ENCODE peak calls at places on chromosomes 4 and X, in nine cellular contexts. One of them, this sample, is unnamed.

GRCh38 chr4:8355306-8355705 is 85.2 kb downstream of the ACOX3 start:
- DNase-seq in cardiac fibroblast: no peak
- DNase-seq in upper lobe of left lung: no peak
- DNase-seq in A549: no peak
- DNase-seq in trophoblast cell: peak; percentile 42
- DNase-seq in OCI-LY7: no peak
- DNase-seq in CD8-positive, alpha-beta T cell: no peak
- DNase-seq in fibroblast of mammary gland: no peak
- DNase-seq in HFF-Myc: no peak
- DNase-seq in this sample: no peak

GRCh38 chrX:31036895-31037294 is 34.9 kb downstream of the FTHL17 start:
- DNase-seq in cardiac fibroblast: peak; percentile 66
- DNase-seq in upper lobe of left lung: peak; percentile 64
- DNase-seq in A549: peak; percentile 10
- DNase-seq in trophoblast cell: peak; percentile 17
- DNase-seq in OCI-LY7: peak; percentile 54
- DNase-seq in CD8-positive, alpha-beta T cell: no peak
- DNase-seq in fibroblast of mammary gland: peak; percentile 58
- DNase-seq in HFF-Myc: peak; percentile 29
- DNase-seq in this sample: no peak

GRCh38 chrX:136112286-136112685 is 35.0 kb upstream of the FHL1 start:
- DNase-seq in cardiac fibroblast: no peak
- DNase-seq in upper lobe of left lung: no peak
- DNase-seq in A549: no peak
- DNase-seq in trophoblast cell: no peak
- DNase-seq in OCI-LY7: no peak
- DNase-seq in CD8-positive, alpha-beta T cell: no peak
- DNase-seq in fibroblast of mammary gland: no peak
- DNase-seq in HFF-Myc: no peak
- DNase-seq in this sample: no peak

GRCh38 chrX:124507276-124507675 is 160.9 kb downstream of the SH2D1A start:
- DNase-seq in cardiac fibroblast: no peak
- DNase-seq in upper lobe of left lung: no peak
- DNase-seq in A549: no peak
- DNase-seq in trophoblast cell: no peak
- DNase-seq in OCI-LY7: no peak
- DNase-seq in CD8-positive, alpha-beta T cell: no peak
- DNase-seq in fibroblast of mammary gland: peak; percentile 11
- DNase-seq in HFF-Myc: no peak
- DNase-seq in this sample: no peak

GRCh38 chrX:113297456-113297855 is 456.8 kb upstream of the AMOT start:
- DNase-seq in cardiac fibroblast: peak; percentile 36
- DNase-seq in upper lobe of left lung: no peak
- DNase-seq in A549: no peak
- DNase-seq in trophoblast cell: no peak
- DNase-seq in OCI-LY7: no peak
- DNase-seq in CD8-positive, alpha-beta T cell: no peak
- DNase-seq in fibroblast of mammary gland: peak; percentile 35
- DNase-seq in HFF-Myc: no peak
- DNase-seq in this sample: no peak

GRCh38 chr4:1476140-1476513 is 69.9 kb upstream of the NKX1-1 start:
- DNase-seq in cardiac fibroblast: no peak
- DNase-seq in upper lobe of left lung: no peak
- DNase-seq in A549: no peak
- DNase-seq in trophoblast cell: no peak
- DNase-seq in OCI-LY7: no peak
- DNase-seq in CD8-positive, alpha-beta T cell: no peak
- DNase-seq in fibroblast of mammary gland: no peak
- DNase-seq in HFF-Myc: no peak
- DNase-seq in this sample: no peak

GRCh38 chr4:1058997-1059665 is 47.7 kb downstream of the FGFRL1 start:
- DNase-seq in cardiac fibroblast: no peak
- DNase-seq in upper lobe of left lung: no peak
- DNase-seq in A549: no peak
- DNase-seq in trophoblast cell: no peak
- DNase-seq in OCI-LY7: no peak
- DNase-seq in CD8-positive, alpha-beta T cell: no peak
- DNase-seq in fibroblast of mammary gland: no peak
- DNase-seq in HFF-Myc: no peak
- DNase-seq in this sample: no peak

GRCh38 chr4:102638621-102639020 is 122.1 kb downstream of the MANBA start:
- DNase-seq in cardiac fibroblast: no peak
- DNase-seq in upper lobe of left lung: no peak
- DNase-seq in A549: no peak
- DNase-seq in trophoblast cell: no peak
- DNase-seq in OCI-LY7: no peak
- DNase-seq in CD8-positive, alpha-beta T cell: no peak
- DNase-seq in fibroblast of mammary gland: no peak
- DNase-seq in HFF-Myc: no peak
- DNase-seq in this sample: no peak

GRCh38 chrX:119694601-119695534 is 1.9 kb upstream of the SEPTIN6 start:
- DNase-seq in cardiac fibroblast: no peak
- DNase-seq in upper lobe of left lung: no peak
- DNase-seq in A549: no peak
- DNase-seq in trophoblast cell: no peak
- DNase-seq in OCI-LY7: peak; percentile 57
- DNase-seq in CD8-positive, alpha-beta T cell: no peak
- DNase-seq in fibroblast of mammary gland: no peak
- DNase-seq in HFF-Myc: no peak
- DNase-seq in this sample: no peak

GRCh38 chr4:78552398-78553396 is 1.1 kb downstream of the ANXA3 start:
- DNase-seq in cardiac fibroblast: peak; percentile 43
- DNase-seq in upper lobe of left lung: no peak
- DNase-seq in A549: peak; percentile 46
- DNase-seq in trophoblast cell: peak; percentile 94
- DNase-seq in OCI-LY7: no peak
- DNase-seq in CD8-positive, alpha-beta T cell: no peak
- DNase-seq in fibroblast of mammary gland: no peak
- DNase-seq in HFF-Myc: no peak
- DNase-seq in this sample: no peak
- H3K4me3 ChIP-seq in cardiac fibroblast: no peak overlapping the region
- H3K4me3 ChIP-seq in upper lobe of left lung: peak overlapping the region; percentile 14
- H3K4me3 ChIP-seq in A549: peak overlapping the region; percentile 69
- H3K4me3 ChIP-seq in trophoblast cell: peak overlapping the region; percentile 87
- H3K4me3 ChIP-seq in OCI-LY7: no peak overlapping the region
- H3K4me3 ChIP-seq in CD8-positive, alpha-beta T cell: no peak overlapping the region
- H3K4me3 ChIP-seq in fibroblast of mammary gland: no peak overlapping the region
- H3K4me3 ChIP-seq in HFF-Myc: peak overlapping the region; percentile 45
- H3K4me3 ChIP-seq in this sample: peak overlapping the region; percentile 30

GRCh38 chrX:53047228-53047627 is 1.4 kb upstream of the GPR173 start:
- DNase-seq in cardiac fibroblast: peak; percentile 15
- DNase-seq in upper lobe of left lung: no peak
- DNase-seq in A549: peak; percentile 11
- DNase-seq in trophoblast cell: no peak
- DNase-seq in OCI-LY7: peak; percentile 9
- DNase-seq in CD8-positive, alpha-beta T cell: no peak
- DNase-seq in fibroblast of mammary gland: peak; percentile 9
- DNase-seq in HFF-Myc: no peak
- DNase-seq in this sample: no peak

GRCh38 chrX:53049127-53049517 is 533 bp downstream of the GPR173 start:
- DNase-seq in cardiac fibroblast: no peak
- DNase-seq in upper lobe of left lung: no peak
- DNase-seq in A549: no peak
- DNase-seq in trophoblast cell: no peak
- DNase-seq in OCI-LY7: no peak
- DNase-seq in CD8-positive, alpha-beta T cell: no peak
- DNase-seq in fibroblast of mammary gland: no peak
- DNase-seq in HFF-Myc: no peak
- DNase-seq in this sample: no peak

GRCh38 chrX:53050841-53051240 is 2.3 kb downstream of the GPR173 start:
- DNase-seq in cardiac fibroblast: no peak
- DNase-seq in upper lobe of left lung: no peak
- DNase-seq in A549: no peak
- DNase-seq in trophoblast cell: no peak
- DNase-seq in OCI-LY7: no peak
- DNase-seq in CD8-positive, alpha-beta T cell: no peak
- DNase-seq in fibroblast of mammary gland: peak; percentile 49
- DNase-seq in HFF-Myc: no peak
- DNase-seq in this sample: no peak

GRCh38 chrX:53045002-53045401 is 3.6 kb upstream of the GPR173 start:
- DNase-seq in cardiac fibroblast: no peak
- DNase-seq in upper lobe of left lung: peak; percentile 43
- DNase-seq in A549: no peak
- DNase-seq in trophoblast cell: no peak
- DNase-seq in OCI-LY7: no peak
- DNase-seq in CD8-positive, alpha-beta T cell: no peak
- DNase-seq in fibroblast of mammary gland: no peak
- DNase-seq in HFF-Myc: no peak
- DNase-seq in this sample: no peak

DNA sequence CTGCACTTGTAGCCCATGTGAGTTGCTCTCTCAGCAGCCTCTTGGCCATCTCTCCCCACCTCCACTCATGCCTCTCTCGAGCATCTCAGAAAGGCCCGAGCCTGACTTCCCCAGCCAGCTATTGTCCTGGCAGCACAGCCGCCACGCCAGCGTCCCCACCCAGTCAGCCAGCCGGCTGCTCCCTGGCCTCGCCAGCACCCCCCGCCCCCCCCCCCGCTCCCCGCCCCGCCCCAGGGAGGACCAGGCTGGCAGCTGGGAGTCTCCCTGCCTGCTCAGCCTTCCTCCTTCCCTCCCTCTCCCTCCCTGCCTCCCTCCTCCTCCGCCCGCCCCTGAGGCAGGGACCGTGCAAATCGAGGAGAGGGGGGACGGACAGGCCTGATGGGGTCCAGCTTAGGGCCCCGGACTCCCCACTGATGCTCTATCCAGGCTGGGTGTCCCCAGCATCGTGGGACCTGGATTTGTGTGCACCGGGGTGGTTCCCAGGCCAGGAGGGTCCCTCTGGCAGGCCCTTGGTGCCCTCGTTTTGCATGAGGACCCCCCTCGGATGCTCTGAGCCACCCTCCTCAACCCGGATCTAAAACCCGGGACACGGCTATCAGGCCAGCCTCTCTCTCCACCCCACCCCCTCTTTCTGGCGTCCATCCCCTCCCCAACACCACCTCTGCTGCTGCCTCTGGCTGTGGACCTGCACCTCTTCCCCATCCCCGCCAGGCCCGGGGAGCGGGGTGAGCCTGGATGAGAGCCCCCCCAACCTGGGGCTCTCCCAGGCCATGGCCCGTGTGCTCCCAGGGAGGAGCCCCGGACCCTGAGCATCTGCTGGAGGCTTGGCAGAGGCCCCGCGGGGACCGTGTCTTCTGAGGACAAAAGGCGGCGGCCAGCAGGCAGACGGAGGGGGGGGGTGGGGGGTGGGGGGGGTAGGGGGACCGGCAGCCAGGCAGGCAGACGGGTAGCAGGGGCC is at the start of gene GPR173:
- DNase-seq in cardiac fibroblast: peak; percentile 63
- DNase-seq in upper lobe of left lung: peak; percentile 56
- DNase-seq in A549: no peak
- DNase-seq in trophoblast cell: no peak
- DNase-seq in OCI-LY7: peak; percentile 56
- DNase-seq in CD8-positive, alpha-beta T cell: no peak
- DNase-seq in fibroblast of mammary gland: peak; percentile 67
- DNase-seq in HFF-Myc: peak; percentile 7
- DNase-seq in this sample: peak; percentile 36
- H3K4me3 ChIP-seq in cardiac fibroblast: peak within 1 kb of the TSS; percentile 66
- H3K4me3 ChIP-seq in upper lobe of left lung: no peak within 1 kb of the TSS
- H3K4me3 ChIP-seq in A549: no peak within 1 kb of the TSS
- H3K4me3 ChIP-seq in trophoblast cell: peak within 1 kb of the TSS; percentile 53
- H3K4me3 ChIP-seq in OCI-LY7: peak within 1 kb of the TSS; percentile 81
- H3K4me3 ChIP-seq in CD8-positive, alpha-beta T cell: no peak within 1 kb of the TSS
- H3K4me3 ChIP-seq in fibroblast of mammary gland: peak within 1 kb of the TSS; percentile 63
- H3K4me3 ChIP-seq in HFF-Myc: peak within 1 kb of the TSS; percentile 60
- H3K4me3 ChIP-seq in this sample: peak within 1 kb of the TSS; percentile 34

GRCh38 chr4:57119054-57119651 is 9.0 kb upstream of the IGFBP7 start:
- DNase-seq in cardiac fibroblast: peak; percentile 92
- DNase-seq in upper lobe of left lung: no peak
- DNase-seq in A549: no peak
- DNase-seq in trophoblast cell: no peak
- DNase-seq in OCI-LY7: no peak
- DNase-seq in CD8-positive, alpha-beta T cell: no peak
- DNase-seq in fibroblast of mammary gland: peak; percentile 92
- DNase-seq in HFF-Myc: peak; percentile 81
- DNase-seq in this sample: peak; percentile 74
- H3K4me3 ChIP-seq in cardiac fibroblast: peak overlapping the region; percentile 33
- H3K4me3 ChIP-seq in upper lobe of left lung: no peak overlapping the region
- H3K4me3 ChIP-seq in A549: no peak overlapping the region
- H3K4me3 ChIP-seq in trophoblast cell: no peak overlapping the region
- H3K4me3 ChIP-seq in OCI-LY7: no peak overlapping the region
- H3K4me3 ChIP-seq in CD8-positive, alpha-beta T cell: no peak overlapping the region
- H3K4me3 ChIP-seq in fibroblast of mammary gland: peak overlapping the region; percentile 4
- H3K4me3 ChIP-seq in HFF-Myc: peak overlapping the region; percentile 22
- H3K4me3 ChIP-seq in this sample: no peak overlapping the region

DNA sequence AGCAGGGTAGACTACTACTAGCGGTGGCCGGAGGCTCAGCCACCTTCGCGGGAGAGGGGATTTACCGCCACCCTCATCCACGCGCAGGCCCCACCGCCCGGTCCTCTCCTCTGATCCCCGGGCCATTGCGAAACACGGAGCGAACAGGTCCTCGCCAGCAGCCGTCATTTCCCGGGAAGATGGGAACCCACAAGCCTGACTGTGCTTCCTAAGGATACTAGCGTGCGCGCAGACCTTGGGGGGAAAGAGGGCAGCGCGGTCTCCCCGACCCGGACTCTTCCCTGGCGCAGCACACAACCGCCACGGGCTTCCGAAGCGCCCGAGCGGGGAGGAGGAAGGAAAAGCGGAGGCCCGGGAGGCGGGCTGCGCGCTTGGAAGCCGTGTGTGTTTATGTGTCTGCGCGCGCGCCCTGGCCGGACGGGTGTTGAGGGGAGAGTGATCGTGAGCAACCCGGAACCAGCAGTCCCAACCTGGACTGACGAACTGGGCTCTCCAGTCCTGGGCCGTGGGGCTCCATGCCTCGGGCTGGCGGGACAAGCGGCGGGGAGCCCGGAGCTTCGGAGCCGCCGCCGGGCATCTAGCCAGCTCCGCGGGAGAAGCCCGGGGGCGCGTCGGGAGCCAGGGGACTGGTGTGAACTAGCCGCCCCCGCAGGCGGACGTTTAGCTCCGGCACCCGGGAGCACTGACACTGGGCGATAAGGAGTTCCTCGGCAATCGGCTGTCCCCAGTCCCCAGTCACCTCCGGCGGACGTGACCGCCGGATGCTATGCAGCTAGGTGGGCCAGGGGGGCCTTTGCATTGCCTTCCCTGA is 74.6 kb upstream of the BCOR start:
- DNase-seq in cardiac fibroblast: peak; percentile 64
- DNase-seq in upper lobe of left lung: no peak
- DNase-seq in A549: no peak
- DNase-seq in trophoblast cell: peak; percentile 47
- DNase-seq in OCI-LY7: peak; percentile 56
- DNase-seq in CD8-positive, alpha-beta T cell: peak; percentile 67
- DNase-seq in fibroblast of mammary gland: peak; percentile 51
- DNase-seq in HFF-Myc: no peak
- DNase-seq in this sample: peak; percentile 67
- H3K4me3 ChIP-seq in cardiac fibroblast: peak overlapping the region; percentile 41
- H3K4me3 ChIP-seq in upper lobe of left lung: peak overlapping the region; percentile 20
- H3K4me3 ChIP-seq in A549: no peak overlapping the region
- H3K4me3 ChIP-seq in trophoblast cell: no peak overlapping the region
- H3K4me3 ChIP-seq in OCI-LY7: peak overlapping the region; percentile 74
- H3K4me3 ChIP-seq in CD8-positive, alpha-beta T cell: peak overlapping the region; percentile 57
- H3K4me3 ChIP-seq in fibroblast of mammary gland: peak overlapping the region; percentile 37
- H3K4me3 ChIP-seq in HFF-Myc: peak overlapping the region; percentile 34
- H3K4me3 ChIP-seq in this sample: peak overlapping the region; percentile 53